ENCODE peak calls at places on chromosomes 7 and 10, in six cellular contexts. B is A549, E is endothelial cell of umbilical vein, V is HepG2, W is GM12878, P is K562. X is an unnamed sample.

GRCh38 chr10:122373713-122374112 is 795 bp upstream of the PLEKHA1 start:
- DNase-seq in B (peak), E (no peak), V (peak), W (no peak), P (no peak), X (no peak)

GRCh38 chr7:2519119-2519930 is at the start of gene LFNG:
- DNase-seq in B (peak), E (peak), V (peak), W (peak), P (peak), X (peak)

GRCh38 chr10:44804661-44805060 is 106.5 kb upstream of the TMEM72 start:
- DNase-seq in B (no peak), E (no peak), V (no peak), W (no peak), P (no peak), X (no peak)

GRCh38 chr7:115087437-115087836 is 165.5 kb downstream of the MDFIC start:
- DNase-seq in B (peak), E (peak), V (peak), W (no peak), P (no peak), X (no peak)

GRCh38 chr7:139490130-139490529 is 6.7 kb upstream of the KLRG2 start:
- DNase-seq in B (no peak), E (no peak), V (no peak), W (no peak), P (no peak), X (no peak)

GRCh38 chr7:74311305-74311744 is 22.1 kb downstream of the CLIP2 start:
- DNase-seq in B (no peak), E (no peak), V (no peak), W (no peak), P (no peak), X (peak)

GRCh38 chr10:73840056-73840402 is 28.6 kb upstream of the NDST2 start:
- DNase-seq in B (no peak), E (no peak), V (no peak), W (no peak), P (no peak), X (no peak)

GRCh38 chr10:66349726-66350125 is 576.1 kb upstream of the LRRTM3 start:
- DNase-seq in B (no peak), E (no peak), V (no peak), W (no peak), P (no peak), X (no peak)

GRCh38 chr10:117503170-117503885 is 39.2 kb upstream of the EMX2 start:
- DNase-seq in B (no peak), E (no peak), V (no peak), W (no peak), P (no peak), X (no peak)

GRCh38 chr10:132580157-132580556 is 42.6 kb downstream of the INPP5A start:
- DNase-seq in B (no peak), E (no peak), V (no peak), W (no peak), P (no peak), X (no peak)

GRCh38 chr10:75395171-75395954 is 6.2 kb downstream of the ZNF503 start:
- DNase-seq in B (peak), E (peak), V (no peak), W (no peak), P (peak), X (no peak)

GRCh38 chr10:112950714-112951348 is 784 bp downstream of the TCF7L2 start:
- DNase-seq in B (peak), E (peak), V (no peak), W (no peak), P (peak), X (peak)

GRCh38 chr7:119713606-119714005 is 559.4 kb upstream of the KCND2 start:
- DNase-seq in B (no peak), E (no peak), V (no peak), W (no peak), P (no peak), X (no peak)

GRCh38 chr10:118853916-118854315 is 99.1 kb upstream of the CACUL1 start:
- DNase-seq in B (no peak), E (no peak), V (no peak), W (no peak), P (no peak), X (no peak)

GRCh38 chr10:115830260-115830970 is 442.6 kb downstream of the GFRA1 start:
- DNase-seq in B (no peak), E (no peak), V (no peak), W (no peak), P (no peak), X (no peak)

GRCh38 chr7:157820796-157821195 is 484.0 kb downstream of the DNAJB6 start:
- DNase-seq in B (no peak), E (no peak), V (no peak), W (no peak), P (no peak), X (no peak)

GRCh38 chr10:110431659-110432058 is 66.0 kb upstream of the DUSP5 start:
- DNase-seq in B (no peak), E (no peak), V (no peak), W (no peak), P (no peak), X (no peak)

GRCh38 chr7:138864667-138865066 is 66.7 kb upstream of the ATP6V0A4 start:
- DNase-seq in B (peak), E (no peak), V (no peak), W (no peak), P (no peak), X (peak)

GRCh38 chr7:55178863-55179773 is 160.3 kb downstream of the EGFR start:
- DNase-seq in B (no peak), E (no peak), V (peak), W (no peak), P (no peak), X (no peak)

GRCh38 chr7:31919678-31920369 is 150.4 kb downstream of the PDE1C start:
- DNase-seq in B (no peak), E (no peak), V (no peak), W (no peak), P (no peak), X (no peak)

GRCh38 chr7:141220263-141220662 is 146.4 kb downstream of the TMEM178B start:
- DNase-seq in B (peak), E (no peak), V (peak), W (no peak), P (peak), X (peak)

GRCh38 chr7:44101304-44101965 is 2.7 kb upstream of the AEBP1 start:
- DNase-seq in B (no peak), E (no peak), V (no peak), W (no peak), P (no peak), X (no peak)

GRCh38 chr10:124589491-124590006 is 127.9 kb downstream of the LHPP start:
- DNase-seq in B (no peak), E (no peak), V (peak), W (no peak), P (peak), X (no peak)

GRCh38 chr7:1325646-1326510 is 93.2 kb downstream of the UNCX start:
- DNase-seq in B (no peak), E (no peak), V (no peak), W (no peak), P (no peak), X (no peak)

GRCh38 chr7:28081016-28081415 is 99.6 kb downstream of the JAZF1 start:
- DNase-seq in B (no peak), E (peak), V (no peak), W (no peak), P (no peak), X (peak)

DNA sequence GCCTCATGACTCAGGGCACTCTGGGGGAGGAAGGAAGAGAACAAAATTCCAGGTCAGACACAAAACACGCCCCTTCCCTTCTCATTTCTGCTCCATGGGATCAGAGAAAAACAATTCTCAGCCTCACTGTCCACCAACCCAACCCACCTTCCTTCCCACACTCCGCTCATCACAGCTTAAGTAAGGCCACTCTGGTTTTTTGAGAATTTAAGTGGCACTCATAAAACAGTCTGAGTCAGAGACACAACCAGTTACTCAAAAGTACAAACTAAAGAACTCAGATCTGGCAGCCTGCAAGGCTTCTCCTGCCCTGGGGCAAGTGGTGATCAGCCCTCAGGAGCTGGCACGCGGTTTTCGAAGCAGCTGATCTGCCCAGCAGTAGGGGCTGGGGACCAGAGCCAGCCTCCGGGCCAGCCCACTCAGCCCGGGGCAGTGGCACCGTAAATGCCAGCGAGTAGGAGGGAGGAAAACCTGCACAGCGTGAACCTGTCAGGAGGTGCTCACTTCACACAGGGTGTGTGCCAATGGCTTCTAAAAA is 39.1 kb upstream of the ABLIM1 start:
- DNase-seq in B (no peak), E (peak), V (no peak), W (no peak), P (no peak), X (no peak)
- TF ChIP-seq MYC in B (no peak), E (no peak), V (no peak), W (no peak), P (no peak), X (no peak)

GRCh38 chr7:4634166-4634565 is 47.9 kb upstream of the FOXK1 start:
- DNase-seq in B (peak), E (no peak), V (no peak), W (no peak), P (no peak), X (peak)
- TF ChIP-seq MAX in B (no peak), E (no peak), V (no peak), W (no peak), P (no peak), X (no peak)

GRCh38 chr10:6199131-6199733 is 3.5 kb upstream of the PFKFB3 start:
- DNase-seq in B (no peak), E (no peak), V (no peak), W (no peak), P (no peak), X (no peak)

GRCh38 chr10:6202684-6203330 is at the start of gene PFKFB3:
- DNase-seq in B (peak), E (peak), V (peak), W (peak), P (peak), X (peak)

GRCh38 chr10:6201511-6201975 is 1.2 kb upstream of the PFKFB3 start:
- DNase-seq in B (peak), E (peak), V (peak), W (peak), P (peak), X (peak)

GRCh38 chr10:6202098-6202683 is 541 bp upstream of the PFKFB3 start:
- DNase-seq in B (no peak), E (no peak), V (no peak), W (no peak), P (no peak), X (no peak)

GRCh38 chr10:6200588-6201510 is 1.9 kb upstream of the PFKFB3 start:
- DNase-seq in B (peak), E (peak), V (peak), W (no peak), P (no peak), X (peak)
- TF ChIP-seq MYC in B (no peak), E (no peak), V (no peak), W (no peak), P (no peak), X (no peak)

DNA sequence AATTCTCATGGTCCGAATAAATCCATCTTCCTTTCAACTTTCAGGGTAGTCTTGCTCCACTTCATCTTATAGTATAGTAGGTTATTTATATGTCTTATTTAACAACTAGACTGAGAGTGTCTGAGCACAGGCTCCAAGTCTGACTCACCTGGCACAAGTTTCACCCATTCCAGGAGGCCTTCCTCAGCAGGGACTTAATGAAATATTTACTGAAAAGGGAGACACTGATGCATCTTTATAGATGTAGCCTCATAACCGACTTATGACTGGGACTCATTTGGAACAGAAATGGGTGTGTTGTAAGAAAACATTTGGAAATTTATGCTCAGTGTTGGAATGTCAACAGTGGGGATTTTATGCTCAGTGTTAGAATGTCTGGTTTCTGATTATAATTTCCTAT is 59.9 kb downstream of the CH25H start:
- DNase-seq in B (no peak), E (no peak), V (no peak), W (no peak), P (no peak), X (no peak)
- TF ChIP-seq MAX in B (no peak), E (no peak), V (no peak), W (no peak), P (no peak), X (no peak)

DNA sequence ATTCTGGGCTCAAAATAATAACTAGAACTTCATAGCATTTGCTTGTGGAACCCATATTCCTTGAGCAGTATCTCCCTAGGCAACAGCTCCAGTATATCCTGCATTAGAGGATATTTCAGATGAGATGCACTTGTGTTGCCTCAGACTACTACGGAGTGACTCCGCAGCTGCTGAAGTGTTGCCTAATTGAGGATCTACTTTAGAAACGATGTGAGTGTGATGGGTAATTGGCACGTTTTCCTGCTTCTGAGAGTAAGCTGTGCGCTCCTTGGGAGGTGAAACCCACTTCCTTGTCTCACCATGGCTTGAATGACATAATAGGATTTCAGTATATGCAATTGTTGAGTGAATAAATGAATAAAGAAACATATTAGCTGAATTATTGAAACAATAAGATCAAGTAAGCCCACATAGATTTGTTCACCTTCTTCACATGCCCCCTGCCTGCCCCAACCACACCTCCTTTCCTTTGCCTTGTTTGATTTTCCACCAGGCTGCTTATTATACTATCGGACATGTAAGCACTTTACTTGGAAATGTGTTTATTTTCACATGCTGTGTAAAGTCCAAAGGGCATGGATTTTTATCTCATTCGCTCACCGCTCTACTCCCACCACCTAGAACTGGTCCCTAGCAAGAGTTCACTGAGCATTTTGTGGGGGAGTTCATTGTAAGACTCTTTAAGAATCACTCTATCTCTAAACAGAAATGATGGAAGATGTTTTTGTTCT is 303.8 kb downstream of the KCNMA1 start:
- DNase-seq in B (peak), E (no peak), V (peak), W (no peak), P (no peak), X (peak)
- TF ChIP-seq MYC in B (no peak), E (no peak), V (no peak), W (no peak), P (no peak), X (no peak)

GRCh38 chr10:78298835-78299234 is 265.2 kb downstream of the RPS24 start:
- DNase-seq in B (no peak), E (no peak), V (no peak), W (no peak), P (no peak), X (no peak)
- TF ChIP-seq MAX in B (no peak), E (no peak), V (no peak), W (no peak), P (no peak), X (no peak)

DNA sequence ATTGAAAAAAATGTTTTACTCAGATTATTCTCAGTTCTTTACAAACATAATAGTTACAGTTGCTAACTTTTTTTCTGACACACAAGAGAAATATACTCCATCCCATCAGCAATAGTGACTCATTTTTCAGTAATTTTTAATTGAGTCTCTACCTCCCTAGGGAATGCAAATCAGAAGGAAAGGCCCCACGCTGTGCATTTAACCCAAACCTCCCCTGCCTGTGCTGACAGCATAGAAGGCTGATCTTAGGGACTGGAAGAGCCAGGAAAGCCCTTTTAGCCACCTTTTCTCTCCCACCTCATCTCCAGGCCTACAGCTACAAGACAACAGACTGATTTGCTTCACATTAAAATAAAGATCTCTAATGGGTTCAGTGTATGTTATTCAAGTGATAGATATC is 24.7 kb upstream of the PIK3CG start:
- DNase-seq in B (no peak), E (no peak), V (no peak), W (no peak), P (no peak), X (no peak)
- TF ChIP-seq MYC in B (no peak), E (no peak), V (no peak), W (no peak), P (no peak), X (no peak)

DNA sequence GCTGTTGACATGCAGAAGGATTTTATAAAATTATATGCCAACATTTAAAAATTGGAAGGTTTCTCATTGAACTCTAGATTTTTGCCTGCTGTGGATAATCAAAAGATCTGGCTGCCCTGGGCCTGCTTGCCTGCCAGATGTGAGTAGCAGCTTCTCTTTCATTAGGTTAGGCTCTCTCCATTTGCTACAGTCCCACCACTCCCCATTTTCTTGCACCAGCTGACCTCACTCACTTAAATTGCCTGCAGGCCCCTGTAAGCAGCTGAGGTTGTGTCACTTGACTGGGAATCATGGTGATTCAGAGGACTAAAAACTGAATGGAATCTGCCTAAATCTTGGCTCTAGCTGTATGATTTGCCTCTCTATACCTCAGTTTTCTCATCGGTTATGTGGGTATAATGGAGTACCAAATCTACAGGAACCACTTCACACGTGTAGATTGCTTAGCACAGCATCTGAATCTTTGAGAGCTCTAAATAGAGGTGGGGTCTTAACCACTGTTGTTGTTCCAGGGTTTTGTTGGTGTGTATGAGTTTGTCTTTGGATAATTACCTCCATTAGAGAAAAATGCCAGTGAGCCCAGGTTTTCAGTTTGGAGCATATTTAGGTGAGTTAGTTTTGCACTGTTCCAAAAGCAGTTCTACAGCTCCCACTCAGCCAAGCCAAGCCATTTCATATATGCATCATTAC is 18.6 kb upstream of the RAPGEF5 start:
- DNase-seq in B (no peak), E (no peak), V (no peak), W (no peak), P (no peak), X (no peak)
- TF ChIP-seq MAX in B (no peak), E (no peak), V (no peak), W (no peak), P (no peak), X (no peak)

GRCh38 chr7:104980969-104981670 is 32.9 kb upstream of the KMT2E start:
- DNase-seq in B (peak), E (peak), V (peak), W (no peak), P (peak), X (peak)
- TF ChIP-seq MYC in B (no peak), E (no peak), V (no peak), W (no peak), P (no peak), X (no peak)

DNA sequence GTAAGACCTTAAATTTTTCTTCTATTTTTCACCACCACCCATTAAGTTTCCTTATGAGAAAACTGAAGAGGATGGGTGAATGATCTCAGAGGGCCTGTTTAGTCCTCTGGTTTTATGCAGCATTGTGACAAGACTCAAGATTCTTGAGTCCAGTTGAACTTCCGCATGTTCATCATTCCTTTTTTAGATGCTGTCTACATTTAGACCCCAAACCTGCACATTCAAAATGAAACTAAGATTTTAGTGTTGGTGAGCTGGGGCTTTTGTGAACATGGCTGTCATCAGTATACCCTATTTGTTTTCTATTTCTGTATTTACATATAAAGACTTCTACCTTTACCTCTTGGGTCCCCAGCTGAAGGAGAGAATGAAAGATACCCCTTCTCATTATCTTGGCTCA is 31.1 kb downstream of the NET1 start:
- DNase-seq in B (no peak), E (no peak), V (no peak), W (peak), P (no peak), X (no peak)
- TF ChIP-seq MAX in B (no peak), E (no peak), V (no peak), W (no peak), P (no peak), X (no peak)

X was measured in NB4.